ENCODE peak calls at places on chromosomes 13 and 19, in five cellular contexts. T is tibial nerve; S is CD8-positive, alpha-beta T cell; J is uterus; R is thoracic aorta. A is an unnamed sample. For H3K27me3, the result is how much of the 10 kb centered on the place peaks cover.

GRCh38 chr13:113860579-113861432 is 3.1 kb downstream of the GAS6 start:
- DNase-seq in T (no peak), S (no peak), J (peak), R (no peak), A (no peak)

GRCh38 chr13:51065372-51066090 is 45.5 kb downstream of the C13orf42 start:
- DNase-seq in T (no peak), S (no peak), J (no peak), R (no peak), A (no peak)

GRCh38 chr19:17841810-17842662 is 5.7 kb downstream of the JAK3 start:
- DNase-seq in T (peak), S (no peak), J (peak), R (no peak), A (no peak)

GRCh38 chr19:30788105-30788765 is 416.1 kb downstream of the ZNF536 start:
- DNase-seq in T (peak), S (no peak), J (no peak), R (no peak), A (no peak)

GRCh38 chr13:74758188-74758587 is 624.0 kb upstream of the KLF12 start:
- DNase-seq in T (no peak), S (no peak), J (no peak), R (no peak), A (no peak)

GRCh38 chr13:24834902-24835510 is 71.0 kb downstream of the RNF17 start:
- DNase-seq in T (no peak), S (no peak), J (no peak), R (no peak), A (no peak)

GRCh38 chr13:108895220-108895704 is 265.9 kb downstream of the MYO16 start:
- DNase-seq in T (peak), S (no peak), J (no peak), R (no peak), A (no peak)

GRCh38 chr19:18118420-18119242 is 21.1 kb downstream of the MAST3 start:
- DNase-seq in T (peak), S (no peak), J (no peak), R (no peak), A (no peak)

GRCh38 chr19:16518061-16518460 is 21.9 kb downstream of the C19orf44 start:
- DNase-seq in T (no peak), S (no peak), J (no peak), R (no peak), A (no peak)

GRCh38 chr13:113466321-113466836 is 13.1 kb upstream of the ADPRHL1 start:
- DNase-seq in T (no peak), S (no peak), J (no peak), R (no peak), A (no peak)

GRCh38 chr13:76286178-76286577 is 600.0 kb downstream of the KCTD12 start:
- DNase-seq in T (no peak), S (no peak), J (no peak), R (no peak), A (peak)

GRCh38 chr13:98846521-98846920 is 94.0 kb upstream of the SLC15A1 start:
- DNase-seq in T (no peak), S (no peak), J (no peak), R (no peak), A (no peak)

GRCh38 chr13:43316997-43317396 is 293.6 kb downstream of the DNAJC15 start:
- DNase-seq in T (peak), S (no peak), J (no peak), R (no peak), A (no peak)

GRCh38 chr19:50332014-50332263 is 2.8 kb upstream of the KCNC3 start:
- DNase-seq in T (no peak), S (no peak), J (no peak), R (no peak), A (no peak)
- H3K27me3 ChIP-seq in T (under half), S (under half), J (under half), R (under half), A (under half)

DNA sequence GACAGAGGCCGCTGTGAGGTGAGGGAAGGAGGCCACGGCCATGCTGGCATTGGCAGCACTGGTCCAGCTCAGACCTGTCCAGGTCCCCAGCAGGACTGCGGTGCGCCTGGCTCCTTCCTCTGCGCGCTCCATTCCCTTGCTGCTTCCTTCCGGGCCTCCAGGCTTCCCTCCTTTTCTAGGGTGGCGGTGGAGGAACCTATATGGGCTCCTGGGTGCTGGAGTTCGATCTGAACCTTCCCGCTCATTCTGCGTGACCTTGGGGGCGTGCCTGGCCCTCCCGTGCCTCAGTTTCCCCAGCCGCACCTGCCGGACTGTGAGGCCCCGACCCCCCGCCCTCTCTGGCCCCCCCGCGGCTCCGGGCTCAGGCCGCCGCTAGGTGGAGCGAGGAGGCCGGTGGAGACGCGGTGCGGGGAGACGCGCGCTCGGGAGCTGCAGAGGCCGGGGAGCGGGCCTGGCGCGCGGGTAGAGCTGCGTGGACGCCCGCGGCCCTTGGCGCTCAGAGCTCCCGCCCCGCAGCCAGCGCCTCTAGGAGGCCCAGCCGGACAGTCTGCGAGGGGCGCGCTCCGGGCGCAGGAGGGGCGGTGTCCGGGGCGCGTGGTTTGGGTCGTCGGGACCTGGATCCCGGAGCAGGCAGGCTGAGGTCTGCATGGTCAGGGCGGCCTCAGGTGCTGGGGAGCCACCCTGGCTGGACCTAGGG is 29.9 kb downstream of the EFNA2 start:
- DNase-seq in T (no peak), S (no peak), J (peak), R (no peak), A (no peak)
- TF ChIP-seq CTCF in T (peak), S (no peak), J (peak), R (peak), A (peak)

DNA sequence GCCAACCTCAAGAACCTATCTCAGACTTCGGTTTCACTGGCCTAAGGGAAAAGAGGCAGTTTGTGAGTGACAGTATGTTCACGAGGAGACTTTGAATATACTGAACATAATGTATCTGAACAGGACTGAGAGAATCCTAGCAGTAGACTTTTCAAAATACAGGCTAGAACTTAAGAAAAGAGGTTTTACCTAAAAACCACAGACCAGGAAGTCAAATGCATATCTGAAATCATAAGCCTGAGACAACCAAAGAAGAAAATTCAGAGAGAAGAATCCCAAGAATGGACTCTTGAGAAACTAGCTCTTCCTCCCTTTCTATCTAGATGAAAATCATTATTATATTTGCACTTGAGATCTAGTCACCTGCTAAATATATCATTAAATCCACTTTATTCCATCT is 17.6 kb downstream of the MYCBP2 start:
- DNase-seq in T (no peak), S (no peak), J (no peak), R (no peak), A (no peak)
- H3K27me3 ChIP-seq in T (under half), S (under half), J (under half), R (under half), A (under half)

DNA sequence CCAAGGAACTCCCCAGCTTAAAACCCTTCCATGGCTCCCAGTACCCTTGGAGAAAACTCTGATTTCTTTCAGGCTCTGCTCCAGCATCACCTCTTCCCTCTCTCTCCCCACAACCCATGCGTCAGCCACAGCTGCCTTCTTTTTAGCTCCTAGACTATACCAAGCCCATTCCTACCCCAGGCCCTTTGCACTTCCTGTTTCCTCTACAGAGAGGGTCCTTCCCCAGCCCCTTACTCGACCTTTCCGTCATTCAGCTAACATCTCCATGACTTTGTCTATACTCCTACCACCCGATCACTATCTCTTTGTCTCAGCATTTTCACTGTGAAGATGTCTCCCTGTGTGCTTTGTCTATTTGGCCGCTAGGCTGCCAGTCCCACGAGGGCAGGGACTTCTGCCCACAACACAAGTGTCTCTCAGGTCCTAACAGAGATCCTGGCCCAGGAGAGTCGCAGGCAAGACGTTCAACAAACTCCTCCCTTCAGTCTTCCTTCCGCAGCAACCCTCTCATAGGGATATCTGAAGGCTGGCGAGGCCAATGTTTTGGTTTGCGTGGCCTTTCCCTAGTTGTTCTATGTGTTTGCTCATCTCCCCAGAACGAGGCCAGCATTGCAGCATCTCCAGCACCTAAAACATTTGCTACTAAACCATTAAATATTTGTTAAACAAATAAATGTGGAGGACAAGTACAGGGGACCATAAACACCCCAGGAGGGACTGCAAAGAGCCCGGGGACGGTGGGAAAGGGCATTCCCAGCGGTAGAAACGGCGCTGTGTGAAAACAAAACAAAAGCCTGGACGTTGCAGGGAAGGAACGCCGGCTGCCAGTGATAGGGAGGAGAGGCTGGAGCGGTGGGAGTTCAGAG is 816 bp downstream of the CCNP start:
- DNase-seq in T (no peak), S (no peak), J (no peak), R (no peak), A (no peak)
- TF ChIP-seq CTCF in T (no peak), S (no peak), J (no peak), R (no peak), A (no peak)

GRCh38 chr19:41627966-41628675 is 1.2 kb upstream of the CEACAM4 start:
- DNase-seq in T (no peak), S (no peak), J (no peak), R (no peak), A (no peak)
- H3K27me3 ChIP-seq in T (under half), S (under half), J (under half), R (under half), A (under half)

GRCh38 chr19:5051619-5052018 is 82.7 kb downstream of the KDM4B start:
- DNase-seq in T (no peak), S (no peak), J (no peak), R (no peak), A (no peak)
- TF ChIP-seq CTCF in T (no peak), S (no peak), J (no peak), R (no peak), A (no peak)

GRCh38 chr13:110001622-110002275 is 215.4 kb upstream of the IRS2 start:
- DNase-seq in T (no peak), S (no peak), J (no peak), R (no peak), A (no peak)

GRCh38 chr13:109998808-109999528 is 212.6 kb upstream of the IRS2 start:
- DNase-seq in T (no peak), S (no peak), J (no peak), R (no peak), A (peak)

GRCh38 chr13:109999659-110000533 is 213.5 kb upstream of the IRS2 start:
- DNase-seq in T (no peak), S (no peak), J (no peak), R (no peak), A (no peak)

GRCh38 chr13:109998030-109998429 is 211.6 kb upstream of the IRS2 start:
- DNase-seq in T (no peak), S (no peak), J (no peak), R (no peak), A (no peak)

DNA sequence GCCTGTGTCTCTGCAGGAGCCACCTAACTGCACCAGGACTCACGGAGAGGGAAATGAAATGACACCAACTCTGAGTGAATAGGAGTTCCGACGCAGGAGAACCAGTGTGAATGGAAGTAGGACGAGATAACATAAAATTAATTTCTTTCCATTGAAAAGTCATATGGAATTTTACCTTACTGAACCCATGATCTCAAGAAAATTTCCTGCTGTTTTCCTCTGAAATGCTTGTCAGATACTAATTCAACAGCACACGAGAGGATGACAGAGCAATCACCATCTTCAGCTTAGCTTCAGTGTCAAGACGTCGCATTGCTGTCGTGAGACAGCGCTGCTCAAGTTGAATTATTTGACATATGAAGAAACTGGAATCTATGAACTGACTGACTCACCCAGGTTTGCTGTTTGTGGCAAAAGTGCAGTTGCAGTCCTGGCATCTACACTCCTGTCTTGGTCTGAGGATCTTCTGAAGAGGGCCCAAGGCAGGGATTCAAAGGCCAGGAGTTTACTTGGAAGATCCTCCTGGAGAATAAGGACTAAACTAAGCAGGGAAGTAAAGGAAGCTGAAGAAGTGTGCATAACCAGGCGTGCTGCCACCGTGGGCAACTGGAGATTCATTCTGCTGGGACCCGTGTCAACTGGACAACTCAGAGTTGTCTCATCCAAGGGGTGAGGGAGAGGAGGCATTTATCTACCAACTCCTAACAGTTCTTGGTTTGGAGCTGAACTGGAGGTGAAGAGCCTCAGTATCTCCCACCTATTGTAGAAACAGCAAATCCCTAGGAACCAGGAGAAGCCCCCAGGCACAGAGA is 214.4 kb upstream of the IRS2 start:
- DNase-seq in T (no peak), S (no peak), J (no peak), R (no peak), A (no peak)
- H3K27me3 ChIP-seq in T (under half), S (under half), J (under half), R (under half), A (under half)

GRCh38 chr13:23743717-23744116 is 145.5 kb downstream of the MIPEP start:
- DNase-seq in T (no peak), S (no peak), J (no peak), R (no peak), A (no peak)

GRCh38 chr13:23744315-23744714 is 144.9 kb downstream of the MIPEP start:
- DNase-seq in T (no peak), S (no peak), J (no peak), R (no peak), A (no peak)

GRCh38 chr13:23743269-23743668 is 145.9 kb downstream of the MIPEP start:
- DNase-seq in T (no peak), S (no peak), J (no peak), R (no peak), A (no peak)

GRCh38 chr13:23740002-23740401 is 149.2 kb downstream of the MIPEP start:
- DNase-seq in T (no peak), S (no peak), J (no peak), R (no peak), A (no peak)

DNA sequence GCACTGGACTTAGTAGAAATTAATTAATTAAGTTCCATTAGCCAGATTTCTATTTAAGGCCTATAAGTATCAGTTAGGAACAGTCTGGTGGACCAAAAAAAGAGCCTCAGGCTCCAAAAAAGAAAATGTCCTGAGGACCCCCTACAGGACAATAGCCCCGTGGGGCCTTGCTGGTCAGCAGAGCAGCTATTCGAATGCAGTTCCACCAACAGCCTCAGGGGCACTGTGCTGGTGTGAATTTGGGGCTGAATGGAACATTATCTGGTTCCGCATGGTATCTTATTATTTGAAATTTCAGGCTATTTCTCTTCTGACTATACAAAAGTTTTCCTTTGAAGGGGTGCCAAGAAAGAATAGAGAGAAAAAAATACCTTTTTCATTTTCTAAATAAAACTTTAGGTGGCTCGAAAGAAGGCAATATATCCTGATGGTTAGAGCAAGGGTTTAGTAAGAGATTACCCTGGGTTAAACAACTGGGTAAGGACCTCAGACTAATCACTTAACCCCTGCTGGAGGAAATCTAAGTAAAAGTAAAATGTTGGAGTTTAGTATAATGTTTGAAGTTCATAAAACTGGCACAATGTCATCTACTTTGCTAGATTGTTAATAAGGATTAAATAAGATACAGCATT is 147.2 kb downstream of the MIPEP start:
- DNase-seq in T (no peak), S (no peak), J (no peak), R (no peak), A (no peak)
- TF ChIP-seq CTCF in T (no peak), S (no peak), J (no peak), R (peak), A (peak)

GRCh38 chr19:2809387-2810140 is 10.1 kb upstream of the ZNF554 start:
- DNase-seq in T (no peak), S (no peak), J (no peak), R (no peak), A (no peak)

GRCh38 chr19:2811221-2811722 is 8.4 kb upstream of the ZNF554 start:
- DNase-seq in T (no peak), S (no peak), J (no peak), R (no peak), A (no peak)

GRCh38 chr19:2808129-2808941 is 11.3 kb upstream of the ZNF554 start:
- DNase-seq in T (no peak), S (no peak), J (no peak), R (no peak), A (no peak)

GRCh38 chr19:2811735-2812413 is 7.8 kb upstream of the ZNF554 start:
- DNase-seq in T (no peak), S (no peak), J (no peak), R (no peak), A (no peak)

DNA sequence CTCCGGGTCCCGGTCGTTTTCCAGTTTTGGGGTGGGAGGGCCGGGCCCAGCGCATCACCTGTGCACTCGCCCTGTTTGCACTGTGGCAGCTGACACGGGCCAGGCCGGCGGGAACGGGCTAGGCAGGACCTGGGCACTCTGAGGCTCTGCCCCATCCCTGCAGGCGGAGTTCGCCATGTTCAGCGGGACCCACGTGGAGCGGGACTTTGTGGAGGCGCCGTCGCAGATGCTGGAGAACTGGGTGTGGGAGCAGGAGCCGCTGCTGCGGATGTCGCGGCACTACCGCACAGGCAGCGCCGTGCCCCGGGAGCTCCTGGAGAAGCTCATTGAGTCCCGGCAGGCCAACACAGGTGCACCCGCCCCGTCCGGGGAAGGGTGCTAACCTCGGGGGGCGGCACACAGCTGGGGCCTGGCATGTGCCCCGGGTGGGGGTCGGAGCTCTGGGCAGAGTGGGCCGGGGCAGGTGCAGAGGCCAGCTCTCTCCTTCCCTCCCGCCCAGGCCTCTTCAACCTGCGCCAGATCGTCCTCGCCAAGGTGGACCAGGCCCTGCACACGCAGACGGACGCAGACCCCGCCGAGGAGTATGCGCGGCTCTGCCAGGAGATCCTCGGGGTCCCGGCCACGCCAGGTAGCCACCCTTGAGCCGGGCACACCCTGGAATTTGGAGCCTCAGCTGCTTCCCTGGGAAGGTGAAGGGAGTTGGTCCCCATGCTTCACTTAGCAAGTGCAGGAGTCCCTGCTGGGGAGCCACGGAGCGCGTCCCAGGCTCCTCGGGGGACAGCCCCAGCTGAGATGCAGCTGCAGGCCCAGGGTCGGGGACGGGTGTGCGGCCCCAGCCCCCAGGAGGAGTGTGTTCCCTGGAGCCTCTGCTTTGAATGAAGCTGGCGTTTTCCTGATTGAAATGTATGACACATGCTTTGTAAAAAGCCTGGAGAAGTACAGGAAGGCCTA is 9.3 kb upstream of the ZNF554 start:
- DNase-seq in T (no peak), S (no peak), J (no peak), R (no peak), A (no peak)
- H3K27me3 ChIP-seq in T (under half), S (under half), J (under half), R (under half), A (under half)

A was measured in BJ.